ENCODE peak calls at places on chromosomes 7 and 10, in seven cellular contexts. J is A172; O is stimulated activated CD8-positive, alpha-beta memory T cell treated with anti-CD3 and anti-CD28 coated beads, Interleukin-15, amount 100 ng/mL, for 24 hours; X is activated CD4-positive, alpha-beta T cell treated with anti-CD3 and anti-CD28 coated beads for 48 hours; E is M059J; P is cardiac septum; Q is mesenteric fat pad. K is an unnamed sample.
A peak's percentile ranks its signal among the peaks of the same experiment; 100 is the strongest.

GRCh38 chr10:24723386-24723787 is 300 bp downstream of the ARHGAP21 start:
- DNase-seq in J (no peak), O (no peak), X (peak; percentile 29), E (peak; percentile 17), P (no peak), Q (no peak), K (no peak)

GRCh38 chr10:19656420-19657042 is 159.7 kb upstream of the PLXDC2 start:
- DNase-seq in J (no peak), O (no peak), X (no peak), E (no peak), P (no peak), Q (no peak), K (no peak)

GRCh38 chr10:106424981-106425380 is 739.5 kb downstream of the SORCS1 start:
- DNase-seq in J (no peak), O (no peak), X (no peak), E (no peak), P (no peak), Q (no peak), K (no peak)

GRCh38 chr7:151135525-151135845 is 32.0 kb downstream of the GBX1 start:
- DNase-seq in J (no peak), O (no peak), X (no peak), E (no peak), P (no peak), Q (no peak), K (no peak)

GRCh38 chr10:62528441-62528840 is 154.3 kb downstream of the ZNF365 start:
- DNase-seq in J (no peak), O (no peak), X (no peak), E (peak; percentile 9), P (no peak), Q (no peak), K (no peak)

GRCh38 chr10:116849271-116850057 is at the start of gene ENO4:
- DNase-seq in J (peak; percentile 72), O (no peak), X (peak; percentile 60), E (peak; percentile 85), P (no peak), Q (no peak), K (peak; percentile 92)

GRCh38 chr10:99658622-99659030 is 683 bp upstream of the ENTPD7 start:
- DNase-seq in J (no peak), O (peak; percentile 9), X (peak; percentile 79), E (peak; percentile 39), P (peak; percentile 78), Q (peak; percentile 91), K (no peak)

GRCh38 chr10:61390841-61391240 is 62.3 kb downstream of the TMEM26 start:
- DNase-seq in J (no peak), O (no peak), X (no peak), E (no peak), P (no peak), Q (no peak), K (no peak)

GRCh38 chr10:110416776-110417732 is 80.7 kb upstream of the DUSP5 start:
- DNase-seq in J (peak; percentile 78), O (no peak), X (no peak), E (peak; percentile 72), P (no peak), Q (no peak), K (no peak)

GRCh38 chr7:25389489-25390106 is 161.3 kb upstream of the NPVF start:
- DNase-seq in J (peak; percentile 60), O (no peak), X (no peak), E (peak; percentile 66), P (no peak), Q (no peak), K (no peak)

GRCh38 chr7:20439384-20439783 is 108.7 kb downstream of the ITGB8 start:
- DNase-seq in J (no peak), O (no peak), X (no peak), E (no peak), P (no peak), Q (no peak), K (no peak)

GRCh38 chr10:93465806-93466675 is 16.1 kb downstream of the MYOF start:
- DNase-seq in J (peak; percentile 99), O (no peak), X (no peak), E (peak; percentile 99), P (peak; percentile 89), Q (peak; percentile 94), K (no peak)

GRCh38 chr10:132807621-132808049 is 21.7 kb upstream of the NKX6-2 start:
- DNase-seq in J (no peak), O (no peak), X (no peak), E (no peak), P (peak; percentile 53), Q (no peak), K (no peak)

GRCh38 chr7:21923663-21924062 is 22.0 kb downstream of the CDCA7L start:
- DNase-seq in J (peak; percentile 51), O (no peak), X (no peak), E (peak; percentile 40), P (no peak), Q (no peak), K (no peak)

GRCh38 chr10:128206676-128207075 is 80.5 kb upstream of the MKI67 start:
- DNase-seq in J (no peak), O (no peak), X (no peak), E (no peak), P (no peak), Q (no peak), K (no peak)

GRCh38 chr10:32713560-32713959 is 244.5 kb downstream of the ITGB1 start:
- DNase-seq in J (no peak), O (no peak), X (no peak), E (no peak), P (no peak), Q (no peak), K (no peak)

GRCh38 chr7:137606061-137606674 is 240.6 kb downstream of the DGKI start:
- DNase-seq in J (peak; percentile 23), O (no peak), X (no peak), E (peak; percentile 60), P (no peak), Q (no peak), K (no peak)

GRCh38 chr7:86202833-86203232 is 440.9 kb upstream of the GRM3 start:
- DNase-seq in J (no peak), O (no peak), X (no peak), E (no peak), P (no peak), Q (no peak), K (no peak)

GRCh38 chr7:28266377-28266776 is 85.8 kb upstream of the JAZF1 start:
- DNase-seq in J (no peak), O (no peak), X (no peak), E (no peak), P (no peak), Q (no peak), K (no peak)

GRCh38 chr7:94374231-94374630 is 20.5 kb upstream of the COL1A2 start:
- DNase-seq in J (peak; percentile 86), O (no peak), X (no peak), E (peak; percentile 95), P (peak; percentile 83), Q (no peak), K (no peak)

GRCh38 chr7:69419928-69420327 is 178.3 kb upstream of the AUTS2 start:
- DNase-seq in J (peak; percentile 73), O (no peak), X (no peak), E (peak; percentile 86), P (no peak), Q (no peak), K (no peak)

GRCh38 chr7:99392659-99393362 is 15.6 kb downstream of the PDAP1 start:
- DNase-seq in J (no peak), O (peak; percentile 48), X (peak; percentile 85), E (no peak), P (peak; percentile 84), Q (no peak), K (peak; percentile 91)

GRCh38 chr10:102396751-102397151 is 1.2 kb downstream of the NFKB2 start:
- DNase-seq in J (no peak), O (no peak), X (no peak), E (no peak), P (no peak), Q (no peak), K (no peak)

GRCh38 chr10:113820507-113820906 is 33.4 kb downstream of the DCLRE1A start:
- DNase-seq in J (no peak), O (no peak), X (no peak), E (no peak), P (no peak), Q (no peak), K (peak; percentile 74)

GRCh38 chr7:107632466-107632865 is 28.2 kb upstream of the SLC26A4 start:
- DNase-seq in J (no peak), O (no peak), X (no peak), E (no peak), P (no peak), Q (no peak), K (no peak)

GRCh38 chr7:16905300-16906044 is 23.7 kb upstream of the AGR3 start:
- DNase-seq in J (no peak), O (no peak), X (no peak), E (peak; percentile 32), P (no peak), Q (no peak), K (no peak)

GRCh38 chr7:98520356-98520932 is 96.6 kb upstream of the NPTX2 start:
- DNase-seq in J (no peak), O (no peak), X (peak; percentile 21), E (no peak), P (no peak), Q (no peak), K (no peak)

GRCh38 chr7:32587431-32587948 is 92.2 kb downstream of the AVL9 start:
- DNase-seq in J (peak; percentile 84), O (no peak), X (no peak), E (peak; percentile 82), P (no peak), Q (no peak), K (no peak)

GRCh38 chr10:74063256-74063655 is 65.3 kb downstream of the VCL start:
- DNase-seq in J (no peak), O (no peak), X (no peak), E (peak; percentile 59), P (no peak), Q (no peak), K (no peak)

GRCh38 chr10:90062786-90063185 is 361.4 kb downstream of the KIF20B start:
- DNase-seq in J (peak; percentile 41), O (no peak), X (no peak), E (peak; percentile 90), P (no peak), Q (no peak), K (no peak)

GRCh38 chr7:123770378-123770777 is 21.6 kb upstream of the WASL start:
- DNase-seq in J (peak; percentile 82), O (no peak), X (peak; percentile 7), E (peak; percentile 92), P (no peak), Q (no peak), K (no peak)

K was measured in H1.